ENCODE peak calls at places on chromosomes 6 and 20, in eight cellular contexts. W is activated naive CD8-positive, alpha-beta T cell treated with anti-CD3 and anti-CD28 coated beads, Interleukin-2, amount 50 U/mL, for 24 hours; S is caudate nucleus; L is choroid plexus epithelial cell; A is Caco-2; D is GM03348; T is ELR; N is HTR-8/SVneo. I is an unnamed sample.

GRCh38 chr6:2899596-2899995 is 3.5 kb downstream of the SERPINB9 start:
- DNase-seq in T (no peak), W (no peak), N (no peak), A (no peak), D (no peak), L (no peak), S (no peak), I (no peak)

GRCh38 chr20:31717478-31717946 is 5.2 kb downstream of the BCL2L1 start:
- DNase-seq in L (no peak), A (no peak), T (no peak), S (no peak), D (no peak), W (no peak), N (no peak), I (no peak)

GRCh38 chr6:155895641-155896040 is 440.0 kb upstream of the NOX3 start:
- DNase-seq in T (peak; percentile 13), N (no peak), D (no peak), L (no peak), A (no peak), W (no peak), S (no peak), I (no peak)

GRCh38 chr20:32488066-32488838 is 96.9 kb downstream of the NOL4L start:
- DNase-seq in L (no peak), N (no peak), A (peak; percentile 16), D (no peak), S (no peak), T (no peak), W (no peak), I (no peak)

GRCh38 chr6:156909212-156910010 is 132.2 kb downstream of the ARID1B start:
- DNase-seq in W (no peak), N (no peak), D (no peak), A (no peak), S (no peak), L (no peak), T (no peak), I (no peak)

GRCh38 chr20:9927224-9927623 is 88.3 kb upstream of the PAK5 start:
- DNase-seq in S (no peak), A (no peak), N (no peak), L (no peak), T (no peak), D (no peak), W (no peak), I (peak; percentile 16)

GRCh38 chr20:46899619-46900018 is 5.0 kb downstream of the EYA2 start:
- DNase-seq in D (no peak), N (no peak), T (no peak), W (no peak), A (no peak), S (no peak), L (no peak), I (no peak)

GRCh38 chr6:128519132-128519930 is 1.1 kb downstream of the PTPRK start:
- DNase-seq in N (peak; percentile 52), S (peak; percentile 75), D (peak; percentile 44), L (peak; percentile 63), T (peak; percentile 75), W (peak; percentile 20), A (peak; percentile 77), I (peak; percentile 73)

GRCh38 chr20:15061061-15061430 is 723.6 kb upstream of the FLRT3 start:
- DNase-seq in A (no peak), N (no peak), T (no peak), S (no peak), L (no peak), D (no peak), W (no peak), I (no peak)

GRCh38 chr6:112879920-112880413 is 532.8 kb downstream of the RFPL4B start:
- DNase-seq in S (peak; percentile 48), L (no peak), T (no peak), N (no peak), W (peak; percentile 1), D (peak; percentile 68), A (peak; percentile 76), I (no peak)

GRCh38 chr20:19735446-19735845 is 22.6 kb upstream of the RIN2 start:
- DNase-seq in A (no peak), T (peak; percentile 87), N (peak; percentile 86), D (peak; percentile 90), S (peak; percentile 12), L (peak; percentile 86), W (peak; percentile 12), I (peak; percentile 97)

GRCh38 chr6:88670369-88670768 is 293.0 kb downstream of the RNGTT start:
- DNase-seq in T (no peak), L (no peak), S (no peak), D (no peak), N (no peak), A (no peak), W (no peak), I (no peak)

GRCh38 chr6:36374956-36375355 is 12.5 kb downstream of the ETV7 start:
- DNase-seq in D (no peak), T (no peak), N (no peak), W (no peak), A (no peak), S (no peak), L (no peak), I (no peak)

GRCh38 chr6:15911753-15912504 is 217.0 kb upstream of the MYLIP start:
- DNase-seq in T (no peak), S (no peak), W (peak; percentile 31), A (no peak), N (no peak), D (no peak), L (no peak), I (no peak)

GRCh38 chr20:39879296-39879695 is 809.7 kb downstream of the MAFB start:
- DNase-seq in T (no peak), A (no peak), N (no peak), S (no peak), D (no peak), W (no peak), L (no peak), I (peak; percentile 50)

GRCh38 chr6:156934054-156934424 is 156.9 kb downstream of the ARID1B start:
- DNase-seq in T (no peak), W (no peak), S (no peak), D (no peak), L (no peak), A (no peak), N (no peak), I (no peak)

GRCh38 chr20:36745927-36746659 is at the start of gene NDRG3:
- DNase-seq in A (peak; percentile 99), S (peak; percentile 91), T (peak; percentile 97), W (peak; percentile 91), N (peak; percentile 100), L (peak; percentile 95), D (peak; percentile 99), I (peak; percentile 98)

GRCh38 chr20:63158352-63158751 is 57.6 kb downstream of the YTHDF1 start:
- DNase-seq in N (no peak), A (peak; percentile 32), T (no peak), L (no peak), S (no peak), W (no peak), D (no peak), I (no peak)

GRCh38 chr6:139801571-139802321 is 427.3 kb upstream of the CITED2 start:
- DNase-seq in W (no peak), D (no peak), A (peak; percentile 39), T (peak; percentile 31), N (no peak), L (peak; percentile 58), S (no peak), I (peak; percentile 27)

GRCh38 chr6:144653885-144654505 is 368.9 kb downstream of the UTRN start:
- DNase-seq in D (no peak), W (no peak), S (no peak), T (no peak), L (no peak), A (no peak), N (no peak), I (no peak)

GRCh38 chr20:13788167-13788834 is 3.5 kb downstream of the NDUFAF5 start:
- DNase-seq in S (no peak), D (peak; percentile 67), L (peak; percentile 90), N (peak; percentile 42), W (peak; percentile 16), T (peak; percentile 68), A (peak; percentile 72), I (peak; percentile 74)

GRCh38 chr6:150465610-150466009 is 96.8 kb downstream of the IYD start:
- DNase-seq in S (no peak), A (no peak), L (no peak), D (no peak), W (no peak), T (no peak), N (no peak), I (no peak)

GRCh38 chr6:134875367-134875766 is 74.5 kb downstream of the ALDH8A1 start:
- DNase-seq in T (no peak), A (no peak), L (peak; percentile 38), S (no peak), D (no peak), W (no peak), N (no peak), I (no peak)

GRCh38 chr20:63044204-63044600 is 37.4 kb upstream of the BHLHE23 start:
- DNase-seq in S (no peak), L (no peak), D (no peak), A (no peak), T (no peak), W (no peak), N (no peak), I (no peak)

GRCh38 chr6:1527098-1527497 is 82.6 kb upstream of the FOXC1 start:
- DNase-seq in W (no peak), S (peak; percentile 66), N (peak; percentile 69), A (no peak), L (peak; percentile 77), D (peak; percentile 54), T (peak; percentile 14), I (peak; percentile 37)

GRCh38 chr20:56422824-56423189 is 10.7 kb downstream of the CASS4 start:
- DNase-seq in S (no peak), L (no peak), N (no peak), W (no peak), T (no peak), A (no peak), D (no peak), I (peak; percentile 24)

GRCh38 chr6:46044876-46045617 is 29.4 kb upstream of the CLIC5 start:
- DNase-seq in W (no peak), T (peak; percentile 87), S (no peak), L (peak; percentile 91), A (no peak), N (peak; percentile 64), D (peak; percentile 64), I (peak; percentile 90)

GRCh38 chr6:166707045-166707444 is 80.0 kb upstream of the RPS6KA2 start:
- DNase-seq in W (peak; percentile 25), S (peak; percentile 22), T (peak; percentile 4), L (peak; percentile 58), A (no peak), D (peak; percentile 33), N (no peak), I (peak; percentile 55)

GRCh38 chr6:110422444-110422822 is 7.1 kb upstream of the DDO start:
- DNase-seq in W (no peak), S (no peak), L (no peak), D (no peak), N (no peak), A (no peak), T (no peak), I (no peak)

GRCh38 chr20:32404017-32404416 is 45.9 kb downstream of the ASXL1 start:
- DNase-seq in L (no peak), T (no peak), W (no peak), A (no peak), N (no peak), D (no peak), S (no peak), I (no peak)

GRCh38 chr20:53157443-53158408 is 185.6 kb downstream of the TSHZ2 start:
- DNase-seq in W (peak; percentile 49), L (peak; percentile 65), T (peak; percentile 45), N (no peak), D (peak; percentile 16), S (no peak), A (peak; percentile 71), I (peak; percentile 41)

GRCh38 chr6:87274660-87275273 is 47.6 kb upstream of the SMIM8 start:
- DNase-seq in D (peak; percentile 85), S (no peak), T (peak; percentile 35), N (no peak), W (no peak), L (peak; percentile 87), A (no peak), I (peak; percentile 84)

GRCh38 chr6:25454141-25454540 is 175.0 kb downstream of the CARMIL1 start:
- DNase-seq in D (peak; percentile 45), T (no peak), N (no peak), S (no peak), A (no peak), W (no peak), L (peak; percentile 42), I (peak; percentile 59)

GRCh38 chr20:9488063-9488462 is 26.3 kb upstream of the LAMP5 start:
- DNase-seq in N (no peak), L (no peak), S (no peak), W (no peak), A (no peak), T (no peak), D (no peak), I (no peak)